ENCODE peak calls at places on chromosomes 1 and 21, in six cellular contexts. D is GM12878, K is upper lobe of left lung, I is HCT116, S is K562, B is HepG2. Q is an unnamed sample.

GRCh38 chr1:186897008-186897407 is 68.3 kb downstream of the PLA2G4A start:
- ATAC-seq in D (no peak), K (no peak), I (no peak), S (no peak), B (no peak), Q (peak)

GRCh38 chr1:213281610-213282316 is 230.7 kb downstream of the RPS6KC1 start:
- ATAC-seq in D (no peak), K (no peak), I (no peak), S (no peak), B (no peak), Q (no peak)

GRCh38 chr1:26786437-26787380 is 1.0 kb upstream of the PIGV start:
- ATAC-seq in D (peak), K (peak), I (peak), S (peak), B (peak), Q (peak)

GRCh38 chr1:8911416-8912309 is 33.2 kb upstream of the ENO1 start:
- ATAC-seq in D (no peak), K (no peak), I (no peak), S (peak), B (peak), Q (no peak)

GRCh38 chr1:155729031-155729898 is 40.4 kb downstream of the DAP3 start:
- ATAC-seq in D (peak), K (peak), I (peak), S (peak), B (peak), Q (peak)

GRCh38 chr21:46517361-46517760 is 58.7 kb downstream of the DIP2A start:
- ATAC-seq in D (no peak), K (no peak), I (no peak), S (no peak), B (no peak), Q (no peak)

GRCh38 chr1:186658999-186659398 is 21.2 kb downstream of the PTGS2 start:
- ATAC-seq in D (no peak), K (no peak), I (peak), S (no peak), B (no peak), Q (no peak)

GRCh38 chr1:27967884-27968466 is 8.2 kb downstream of the XKR8 start:
- ATAC-seq in D (no peak), K (no peak), I (no peak), S (no peak), B (no peak), Q (no peak)

GRCh38 chr1:212106286-212106792 is 70.8 kb downstream of the DTL start:
- ATAC-seq in D (no peak), K (no peak), I (no peak), S (no peak), B (no peak), Q (no peak)

GRCh38 chr21:44708213-44708865 is 3.0 kb downstream of the TSPEAR start:
- ATAC-seq in D (no peak), K (no peak), I (no peak), S (no peak), B (no peak), Q (no peak)

GRCh38 chr1:111063595-111063994 is 76.3 kb downstream of the DRAM2 start:
- ATAC-seq in D (no peak), K (no peak), I (no peak), S (no peak), B (no peak), Q (no peak)

GRCh38 chr1:194296201-194296600 is 1109.8 kb upstream of the B3GALT2 start:
- ATAC-seq in D (no peak), K (no peak), I (no peak), S (no peak), B (no peak), Q (no peak)

GRCh38 chr1:234400773-234401172 is 27.5 kb downstream of the COA6 start:
- ATAC-seq in D (peak), K (no peak), I (no peak), S (no peak), B (no peak), Q (no peak)

GRCh38 chr21:28779914-28780313 is 212.8 kb downstream of the LTN1 start:
- ATAC-seq in D (no peak), K (no peak), I (no peak), S (no peak), B (no peak), Q (no peak)

GRCh38 chr1:22544606-22545005 is 18.7 kb upstream of the EPHA8 start:
- ATAC-seq in D (no peak), K (no peak), I (no peak), S (no peak), B (no peak), Q (no peak)

GRCh38 chr21:26148071-26148470 is 22.5 kb downstream of the APP start:
- ATAC-seq in D (no peak), K (no peak), I (peak), S (no peak), B (peak), Q (no peak)

GRCh38 chr1:7962011-7962335 is 462 bp downstream of the PARK7 start:
- ATAC-seq in D (peak), K (no peak), I (no peak), S (peak), B (peak), Q (no peak)

GRCh38 chr1:1230656-1231399 is 973 bp downstream of the SDF4 start:
- ATAC-seq in D (peak), K (no peak), I (peak), S (peak), B (peak), Q (no peak)

GRCh38 chr1:19450811-19451564 is 34.4 kb downstream of the CAPZB start:
- ATAC-seq in D (no peak), K (peak), I (peak), S (no peak), B (no peak), Q (peak)

GRCh38 chr1:95935719-95936118 is 701.7 kb downstream of the RWDD3 start:
- ATAC-seq in D (no peak), K (no peak), I (no peak), S (no peak), B (no peak), Q (no peak)
- TF ChIP-seq POLR2AphosphoS5 in D (no peak), K (no peak), I (no peak), S (no peak), B (no peak), Q (no peak)

GRCh38 chr1:6144175-6144574 is 35.9 kb downstream of the CHD5 start:
- ATAC-seq in D (no peak), K (no peak), I (no peak), S (no peak), B (no peak), Q (no peak)
- TF ChIP-seq POLR2A in D (no peak), K (no peak), I (no peak), S (no peak), B (no peak), Q (no peak)

DNA sequence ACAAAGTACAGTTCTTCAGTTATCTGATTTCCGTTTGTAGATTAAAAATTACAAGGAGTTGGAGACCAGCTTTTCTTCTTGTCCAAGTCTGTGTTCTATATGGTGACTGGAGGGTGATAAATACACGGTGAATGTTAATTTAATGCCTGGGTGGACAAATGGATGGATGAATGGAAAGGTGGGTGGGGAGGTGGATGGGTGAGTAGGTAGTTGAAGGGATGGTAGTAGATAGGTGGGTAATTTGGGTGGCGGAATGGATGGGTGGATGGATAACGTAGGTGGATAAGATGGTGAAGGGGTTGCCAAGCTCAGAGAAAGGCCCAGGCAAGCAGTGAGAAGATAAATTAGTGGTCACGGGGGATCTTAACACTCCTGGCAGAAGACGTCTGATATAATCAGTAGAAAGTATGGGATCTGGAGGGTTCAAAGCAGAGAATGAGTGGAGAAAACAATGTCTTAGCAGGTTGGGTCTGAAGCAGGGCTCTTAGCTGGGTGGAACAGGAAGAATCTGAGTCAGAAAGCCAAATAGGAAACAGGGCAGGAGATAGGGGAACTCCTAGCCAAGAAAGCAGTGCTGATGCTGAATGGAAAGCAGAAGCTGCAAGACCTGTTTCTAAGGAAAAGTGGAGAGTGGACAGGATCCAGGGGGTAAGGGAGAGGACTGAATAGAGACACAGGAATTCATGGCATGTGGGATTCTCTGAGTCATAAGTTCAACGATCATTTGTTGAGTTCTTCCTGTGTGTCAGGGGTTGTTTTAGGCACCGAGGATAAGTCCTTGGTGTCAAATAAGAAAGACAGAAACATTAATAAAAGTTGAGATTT is 154.0 kb upstream of the FGGY start:
- ATAC-seq in D (no peak), K (peak), I (peak), S (no peak), B (peak), Q (peak)
- TF ChIP-seq POLR2AphosphoS5 in D (no peak), K (no peak), I (no peak), S (no peak), B (no peak), Q (no peak)

GRCh38 chr1:236064674-236065508 is at the start of gene NID1:
- ATAC-seq in D (peak), K (peak), I (no peak), S (no peak), B (peak), Q (peak)
- TF ChIP-seq POLR2A in D (peak), K (peak), I (no peak), S (no peak), B (peak), Q (peak)

GRCh38 chr1:183143576-183144315 is 42.3 kb upstream of the LAMC2 start:
- ATAC-seq in D (no peak), K (no peak), I (no peak), S (no peak), B (no peak), Q (no peak)
- TF ChIP-seq POLR2AphosphoS5 in D (no peak), K (no peak), I (no peak), S (no peak), B (no peak), Q (peak)

DNA sequence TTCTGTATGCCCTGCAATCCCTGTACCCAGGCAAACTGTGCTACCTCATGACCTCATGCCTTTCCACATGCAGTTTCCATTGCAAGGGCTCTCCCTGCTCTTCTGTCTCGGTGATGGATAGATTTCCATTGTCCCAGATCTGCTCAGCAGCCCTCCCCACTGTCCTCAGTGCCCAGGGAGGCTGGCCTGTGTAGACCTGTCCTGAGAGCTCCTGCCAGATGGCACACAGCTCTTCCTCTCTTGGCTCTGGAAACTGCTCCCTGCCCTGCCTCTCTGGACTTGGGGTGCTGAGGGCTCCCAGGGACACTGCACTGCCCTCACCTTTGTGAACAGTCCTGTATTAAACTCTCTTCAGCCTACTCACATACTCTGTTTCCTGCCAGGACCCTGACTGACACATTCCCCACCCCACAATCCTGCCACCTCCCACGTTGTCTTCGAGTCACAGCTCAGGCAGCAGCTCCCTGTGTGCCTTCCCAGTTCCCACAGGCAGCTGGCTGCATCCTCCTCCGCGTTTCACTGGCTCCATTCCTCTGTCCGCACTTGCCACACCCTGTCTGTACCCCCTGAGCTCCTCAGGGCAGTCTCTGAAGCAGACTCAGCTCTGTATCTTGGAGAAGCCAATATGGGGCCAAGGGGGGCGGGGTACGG is 57.0 kb downstream of the SPATA46 start:
- ATAC-seq in D (no peak), K (no peak), I (no peak), S (no peak), B (no peak), Q (no peak)
- TF ChIP-seq POLR2A in D (no peak), K (no peak), I (no peak), S (no peak), B (no peak), Q (no peak)

DNA sequence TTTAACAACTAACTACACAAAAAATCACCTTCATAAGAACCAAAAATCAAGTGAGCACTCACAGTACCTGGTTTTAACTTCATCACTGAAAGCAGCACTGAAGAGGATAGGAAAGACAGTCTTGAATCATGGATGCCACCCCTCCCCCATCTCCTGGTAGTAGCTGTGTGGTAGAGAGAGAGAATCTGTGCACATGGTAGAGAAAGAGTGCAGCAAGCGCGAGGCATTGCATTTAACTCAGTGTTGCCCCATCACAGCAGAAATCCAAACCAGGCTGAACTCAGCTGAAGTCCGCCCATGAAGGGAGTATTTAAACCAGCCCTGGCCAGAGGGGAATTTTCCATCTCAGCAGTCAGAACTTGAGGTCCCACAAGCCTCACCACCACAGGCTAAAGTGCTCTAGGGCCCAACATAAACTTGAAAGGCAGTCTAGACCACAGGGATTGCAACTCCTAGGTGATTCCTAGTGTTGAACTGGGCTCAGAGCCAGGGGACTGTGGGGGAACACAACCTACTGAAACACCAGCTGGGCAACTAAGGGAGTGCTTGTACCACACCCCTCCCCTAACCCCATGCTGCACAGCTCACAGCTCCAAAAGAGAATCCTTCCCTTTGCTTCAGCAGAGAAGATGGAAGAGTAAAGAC is 38.4 kb downstream of the VAV3 start:
- ATAC-seq in D (peak), K (no peak), I (no peak), S (no peak), B (no peak), Q (no peak)
- TF ChIP-seq POLR2AphosphoS5 in D (no peak), K (no peak), I (no peak), S (no peak), B (no peak), Q (no peak)

GRCh38 chr1:201170533-201171062 is 16.3 kb upstream of the TMEM9 start:
- ATAC-seq in D (peak), K (peak), I (peak), S (peak), B (peak), Q (peak)
- TF ChIP-seq POLR2A in D (no peak), K (peak), I (peak), S (peak), B (peak), Q (peak)

GRCh38 chr21:22145555-22145954 is 1147.3 kb downstream of the NCAM2 start:
- ATAC-seq in D (no peak), K (no peak), I (no peak), S (no peak), B (no peak), Q (no peak)
- TF ChIP-seq POLR2AphosphoS5 in D (no peak), K (no peak), I (no peak), S (no peak), B (no peak), Q (no peak)

Q was measured in gastroesophageal sphincter.